ENCODE peak calls at places on chromosomes 11 and 22, in four cellular contexts. Z is activated B cell treated with CpG ODN at 0.5 μM for 24 hours; A is BE2C; M is CD4-positive, alpha-beta T cell. L is an unnamed sample.

GRCh38 chr11:11520231-11521015 is 101.4 kb downstream of the GALNT18 start:
- DNase-seq in A (no peak), Z (no peak), M (no peak), L (no peak)

GRCh38 chr11:110598725-110599124 is 113.5 kb downstream of the ARHGAP20 start:
- DNase-seq in Z (no peak), A (no peak), M (no peak), L (no peak)

GRCh38 chr11:60764879-60765278 is 8.2 kb downstream of the MS4A15 start:
- DNase-seq in M (no peak), A (no peak), Z (no peak), L (peak; percentile 56)

GRCh38 chr11:62664405-62665074 is 470 bp downstream of the C11orf98 start:
- DNase-seq in A (peak; percentile 45), M (peak; percentile 45), Z (no peak), L (no peak)

GRCh38 chr22:24179478-24180210 is 1.6 kb upstream of the SUSD2 start:
- DNase-seq in M (no peak), Z (no peak), A (no peak), L (no peak)

GRCh38 chr22:22201185-22201924 is 43.2 kb upstream of the VPREB1 start:
- DNase-seq in M (peak; percentile 65), A (peak; percentile 60), Z (peak; percentile 58), L (peak; percentile 69)

GRCh38 chr22:25704701-25705100 is 37.3 kb upstream of the MYO18B start:
- DNase-seq in Z (no peak), A (no peak), M (no peak), L (no peak)

GRCh38 chr11:15535414-15535813 is 420.7 kb downstream of the INSC start:
- DNase-seq in M (no peak), A (no peak), Z (no peak), L (no peak)

GRCh38 chr11:134728186-134728585 is 316.1 kb upstream of the B3GAT1 start:
- DNase-seq in M (no peak), A (no peak), Z (no peak), L (no peak)

GRCh38 chr11:10379871-10380568 is 75.0 kb upstream of the AMPD3 start:
- DNase-seq in M (no peak), Z (no peak), A (no peak), L (no peak)

GRCh38 chr11:69167130-69167915 is 11.6 kb downstream of the SMIM38 start:
- DNase-seq in Z (no peak), M (no peak), A (no peak), L (no peak)

GRCh38 chr11:4543561-4543960 is 1.4 kb upstream of the OR52M1 start:
- DNase-seq in A (no peak), Z (no peak), M (no peak), L (no peak)

GRCh38 chr22:33807465-33807864 is 112.8 kb downstream of the LARGE1 start:
- DNase-seq in A (no peak), Z (no peak), M (no peak), L (no peak)

GRCh38 chr22:33163815-33164214 is 105.6 kb upstream of the SYN3 start:
- DNase-seq in Z (no peak), M (no peak), A (no peak), L (no peak)

GRCh38 chr22:38873469-38874411 is 1.7 kb upstream of the CBX6 start:
- DNase-seq in Z (no peak), A (no peak), M (peak; percentile 56), L (peak; percentile 66)

GRCh38 chr11:68039526-68040086 is 781 bp downstream of the TCIRG1 start:
- DNase-seq in M (no peak), Z (no peak), A (peak; percentile 8), L (peak; percentile 32)

GRCh38 chr11:95231881-95232605 is 1.0 kb upstream of the SESN3 start:
- DNase-seq in M (peak; percentile 60), Z (peak; percentile 66), A (no peak), L (peak; percentile 85)

GRCh38 chr11:93209476-93209875 is 11.7 kb upstream of the SLC36A4 start:
- DNase-seq in M (no peak), Z (no peak), A (no peak), L (no peak)

GRCh38 chr11:68269414-68270081 is 2.2 kb downstream of the C11orf24 start:
- DNase-seq in M (no peak), A (no peak), Z (no peak), L (no peak)

GRCh38 chr22:41695211-41695610 is 4.1 kb upstream of the MEI1 start:
- DNase-seq in M (no peak), A (no peak), Z (no peak), L (no peak)

GRCh38 chr11:63911440-63911839 is 5.5 kb downstream of the RCOR2 start:
- DNase-seq in A (peak; percentile 53), M (no peak), Z (no peak), L (no peak)

GRCh38 chr11:114059984-114060401 is 482 bp downstream of the ZBTB16 start:
- DNase-seq in A (no peak), Z (no peak), M (peak; percentile 22), L (no peak)

GRCh38 chr11:69108559-69108958 is 47.2 kb upstream of the SMIM38 start:
- DNase-seq in A (no peak), M (no peak), Z (no peak), L (no peak)

GRCh38 chr11:27040302-27041115 is at the start of gene BBOX1:
- DNase-seq in A (peak; percentile 3), Z (no peak), M (no peak), L (no peak)

GRCh38 chr11:125070699-125071254 is 7.7 kb downstream of the SLC37A2 start:
- DNase-seq in Z (no peak), A (no peak), M (no peak), L (peak; percentile 55)

GRCh38 chr22:41919357-41920224 is 4.7 kb upstream of the SHISA8 start:
- DNase-seq in A (peak; percentile 65), Z (peak; percentile 82), M (no peak), L (peak; percentile 88)

GRCh38 chr11:100338144-100338840 is 348.8 kb upstream of the ARHGAP42 start:
- DNase-seq in M (no peak), A (no peak), Z (no peak), L (no peak)

GRCh38 chr11:130278745-130279144 is 36.0 kb downstream of the ZBTB44 start:
- DNase-seq in M (no peak), A (no peak), Z (no peak), L (no peak)

GRCh38 chr11:71423181-71423790 is 24.9 kb downstream of the DHCR7 start:
- DNase-seq in M (no peak), Z (no peak), A (no peak), L (no peak)

GRCh38 chr11:71421392-71421950 is 26.7 kb downstream of the DHCR7 start:
- DNase-seq in Z (no peak), A (no peak), M (no peak), L (no peak)

GRCh38 chr11:71425409-71425808 is 22.8 kb downstream of the DHCR7 start:
- DNase-seq in M (no peak), Z (no peak), A (no peak), L (no peak)

GRCh38 chr11:71418643-71419042 is 29.6 kb downstream of the DHCR7 start:
- DNase-seq in Z (no peak), A (no peak), M (no peak), L (peak; percentile 57)

DNA sequence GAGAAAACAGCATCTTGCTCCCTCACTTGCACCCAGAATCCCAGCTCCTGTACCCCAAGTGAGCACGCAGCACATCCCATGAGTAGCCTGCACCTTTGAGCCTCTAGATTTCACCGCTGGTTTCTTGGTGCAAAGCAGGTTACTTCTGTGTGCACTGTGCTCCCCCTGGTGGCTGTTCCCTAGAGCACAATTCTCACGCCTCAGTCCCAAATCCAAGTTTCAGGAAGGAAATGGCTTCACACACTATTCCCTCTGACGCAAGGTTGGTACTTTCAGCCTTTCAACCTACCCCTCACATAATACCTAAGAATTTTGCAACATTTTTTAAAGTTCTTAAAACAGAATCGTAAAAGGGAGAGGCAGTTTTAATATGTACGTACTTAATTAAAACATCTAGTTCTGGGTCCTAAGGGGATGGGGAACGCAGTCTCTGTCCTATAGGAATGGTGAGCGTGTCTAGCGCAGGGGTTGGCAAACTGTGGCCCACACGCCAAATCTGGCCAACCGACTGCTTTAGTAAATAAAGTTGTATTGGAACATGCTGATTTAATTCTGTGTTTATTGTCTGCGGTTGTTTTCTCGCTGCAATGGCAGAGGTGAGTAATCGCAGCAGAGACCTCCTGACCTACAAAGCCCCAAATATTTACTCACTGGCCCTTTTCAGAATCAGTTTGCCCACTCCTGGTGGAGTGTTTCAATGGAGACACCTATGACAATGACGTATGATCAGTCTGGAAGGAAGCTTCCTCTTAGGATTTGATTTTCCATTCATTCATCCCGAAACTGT is 27.5 kb downstream of the DHCR7 start:
- DNase-seq in Z (no peak), M (no peak), A (peak; percentile 42), L (peak; percentile 37)
- TF ChIP-seq CTCF in Z (no peak), M (no peak), A (peak; percentile 74), L (peak; percentile 77)

DNA sequence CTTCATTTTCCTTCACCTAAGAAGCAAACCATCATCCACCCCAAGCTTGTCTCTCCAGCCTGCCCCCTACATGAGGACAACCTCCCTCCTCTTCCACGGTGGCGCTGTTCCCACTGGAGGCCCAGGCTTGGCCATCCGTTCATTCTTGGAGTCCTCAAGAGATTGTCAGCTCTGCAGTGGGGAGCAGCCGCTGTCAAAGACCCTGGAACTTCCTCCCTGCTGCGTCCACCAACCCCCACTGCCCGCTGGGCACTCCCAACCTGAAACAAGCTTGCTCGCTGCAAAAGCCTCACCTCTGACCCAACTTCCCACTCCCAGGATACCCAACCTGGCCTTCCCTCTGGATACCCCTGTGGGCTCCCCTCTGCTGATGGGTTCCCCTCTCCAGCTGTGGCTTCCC is 10.4 kb upstream of the CD81 start:
- DNase-seq in A (no peak), Z (no peak), M (no peak), L (no peak)
- TF ChIP-seq CTCF in A (no peak), Z (no peak), M (no peak), L (no peak)

GRCh38 chr11:34869425-34869824 is 46.8 kb downstream of the APIP start:
- DNase-seq in M (no peak), Z (no peak), A (no peak), L (no peak)
- TF ChIP-seq CTCF in M (no peak), Z (no peak), A (no peak), L (peak; percentile 39)

DNA sequence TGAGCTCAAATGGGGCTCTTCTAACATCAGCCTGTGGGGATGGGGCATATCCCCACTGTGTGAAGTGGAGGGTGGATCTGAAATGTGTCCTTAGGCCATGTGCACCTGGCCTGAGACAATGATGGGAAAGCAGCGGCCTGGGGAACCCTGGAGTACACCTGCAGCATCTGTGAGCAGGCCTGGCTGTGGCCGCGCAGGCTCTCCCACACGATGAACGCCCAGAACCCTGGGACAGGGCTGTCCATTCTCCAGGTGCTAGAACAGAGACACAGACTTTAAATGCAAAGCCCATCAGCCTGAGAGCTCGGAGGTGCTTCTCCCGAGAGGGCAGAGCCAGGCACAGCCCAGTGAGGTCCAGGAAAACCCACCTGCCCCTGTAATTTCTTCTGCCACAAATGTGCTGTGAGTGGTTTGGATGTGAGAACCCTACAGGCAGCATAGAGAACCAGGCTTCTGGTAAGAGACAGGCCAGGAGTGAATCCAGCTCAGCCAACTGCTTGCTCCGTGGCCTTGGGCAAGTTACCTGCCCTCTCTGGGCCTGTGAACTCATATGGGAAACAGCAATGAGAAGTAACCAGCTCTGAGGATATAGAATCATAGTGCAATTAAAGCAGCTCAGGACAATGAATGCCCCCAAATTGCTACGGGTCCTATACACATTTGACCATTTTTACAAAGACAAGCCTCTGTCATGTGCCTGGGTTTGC is 167.9 kb downstream of the SHANK2 start:
- DNase-seq in A (no peak), Z (no peak), M (no peak), L (no peak)
- TF ChIP-seq CTCF in A (no peak), Z (no peak), M (no peak), L (no peak)